ENCODE peak calls at places on chromosomes 13 and 19, in ten cellular contexts. One of them, this sample, is unnamed.

GRCh38 chr19:30686911-30687566 is 314.9 kb downstream of the ZNF536 start:
- DNase-seq in hippocampal formation: no peak
- DNase-seq in substantia nigra: no peak
- DNase-seq in AG09319: no peak
- DNase-seq in fibroblast of mammary gland: no peak
- DNase-seq in esophagus squamous epithelium: no peak
- DNase-seq in nephron progenitor cell: no peak
- DNase-seq in memory B cell: no peak
- DNase-seq in T-helper 1 cell: no peak
- DNase-seq in posterior cingulate gyrus: no peak
- DNase-seq in this sample: no peak

GRCh38 chr19:5903502-5904301 is at the start of gene NDUFA11:
- DNase-seq in hippocampal formation: peak; percentile 92
- DNase-seq in substantia nigra: peak; percentile 100
- DNase-seq in AG09319: no peak
- DNase-seq in fibroblast of mammary gland: no peak
- DNase-seq in esophagus squamous epithelium: peak; percentile 100
- DNase-seq in nephron progenitor cell: peak; percentile 98
- DNase-seq in memory B cell: no peak
- DNase-seq in T-helper 1 cell: peak; percentile 97
- DNase-seq in posterior cingulate gyrus: peak; percentile 99
- DNase-seq in this sample: peak; percentile 98

GRCh38 chr13:107864543-107865460 is 350.5 kb downstream of the LIG4 start:
- DNase-seq in hippocampal formation: peak; percentile 38
- DNase-seq in substantia nigra: no peak
- DNase-seq in AG09319: no peak
- DNase-seq in fibroblast of mammary gland: peak; percentile 58
- DNase-seq in esophagus squamous epithelium: no peak
- DNase-seq in nephron progenitor cell: peak; percentile 72
- DNase-seq in memory B cell: no peak
- DNase-seq in T-helper 1 cell: peak; percentile 6
- DNase-seq in posterior cingulate gyrus: no peak
- DNase-seq in this sample: no peak

GRCh38 chr13:33815011-33815550 is 2.9 kb upstream of the RFC3 start:
- DNase-seq in hippocampal formation: no peak
- DNase-seq in substantia nigra: no peak
- DNase-seq in AG09319: no peak
- DNase-seq in fibroblast of mammary gland: no peak
- DNase-seq in esophagus squamous epithelium: no peak
- DNase-seq in nephron progenitor cell: no peak
- DNase-seq in memory B cell: no peak
- DNase-seq in T-helper 1 cell: no peak
- DNase-seq in posterior cingulate gyrus: no peak
- DNase-seq in this sample: no peak

GRCh38 chr13:44759723-44760360 is 183.7 kb upstream of the TSC22D1 start:
- DNase-seq in hippocampal formation: no peak
- DNase-seq in substantia nigra: no peak
- DNase-seq in AG09319: no peak
- DNase-seq in fibroblast of mammary gland: no peak
- DNase-seq in esophagus squamous epithelium: no peak
- DNase-seq in nephron progenitor cell: no peak
- DNase-seq in memory B cell: no peak
- DNase-seq in T-helper 1 cell: no peak
- DNase-seq in posterior cingulate gyrus: no peak
- DNase-seq in this sample: peak; percentile 46

GRCh38 chr19:15666883-15667282 is 6.0 kb upstream of the CYP4F12 start:
- DNase-seq in hippocampal formation: no peak
- DNase-seq in substantia nigra: no peak
- DNase-seq in AG09319: no peak
- DNase-seq in fibroblast of mammary gland: no peak
- DNase-seq in esophagus squamous epithelium: no peak
- DNase-seq in nephron progenitor cell: no peak
- DNase-seq in memory B cell: no peak
- DNase-seq in T-helper 1 cell: no peak
- DNase-seq in posterior cingulate gyrus: no peak
- DNase-seq in this sample: no peak

GRCh38 chr19:10505583-10506229 is 2.5 kb upstream of the KEAP1 start:
- DNase-seq in hippocampal formation: no peak
- DNase-seq in substantia nigra: peak; percentile 54
- DNase-seq in AG09319: no peak
- DNase-seq in fibroblast of mammary gland: peak; percentile 69
- DNase-seq in esophagus squamous epithelium: no peak
- DNase-seq in nephron progenitor cell: peak; percentile 77
- DNase-seq in memory B cell: peak; percentile 72
- DNase-seq in T-helper 1 cell: peak; percentile 80
- DNase-seq in posterior cingulate gyrus: peak; percentile 78
- DNase-seq in this sample: peak; percentile 8

GRCh38 chr19:41945135-41945766 is 13.9 kb downstream of the RABAC1 start:
- DNase-seq in hippocampal formation: no peak
- DNase-seq in substantia nigra: no peak
- DNase-seq in AG09319: no peak
- DNase-seq in fibroblast of mammary gland: no peak
- DNase-seq in esophagus squamous epithelium: peak; percentile 34
- DNase-seq in nephron progenitor cell: no peak
- DNase-seq in memory B cell: peak; percentile 77
- DNase-seq in T-helper 1 cell: peak; percentile 73
- DNase-seq in posterior cingulate gyrus: no peak
- DNase-seq in this sample: no peak

GRCh38 chr13:29758591-29759114 is 91.8 kb downstream of the UBL3 start:
- DNase-seq in hippocampal formation: no peak
- DNase-seq in substantia nigra: no peak
- DNase-seq in AG09319: no peak
- DNase-seq in fibroblast of mammary gland: no peak
- DNase-seq in esophagus squamous epithelium: no peak
- DNase-seq in nephron progenitor cell: no peak
- DNase-seq in memory B cell: peak; percentile 46
- DNase-seq in T-helper 1 cell: peak; percentile 45
- DNase-seq in posterior cingulate gyrus: no peak
- DNase-seq in this sample: no peak

GRCh38 chr13:97574926-97575325 is 141.0 kb downstream of the RAP2A start:
- DNase-seq in hippocampal formation: no peak
- DNase-seq in substantia nigra: peak; percentile 9
- DNase-seq in AG09319: no peak
- DNase-seq in fibroblast of mammary gland: peak; percentile 51
- DNase-seq in esophagus squamous epithelium: no peak
- DNase-seq in nephron progenitor cell: no peak
- DNase-seq in memory B cell: no peak
- DNase-seq in T-helper 1 cell: no peak
- DNase-seq in posterior cingulate gyrus: no peak
- DNase-seq in this sample: no peak

GRCh38 chr19:21568816-21569496 is 63.6 kb downstream of the ZNF429 start:
- DNase-seq in hippocampal formation: peak; percentile 88
- DNase-seq in substantia nigra: peak; percentile 61
- DNase-seq in AG09319: peak; percentile 81
- DNase-seq in fibroblast of mammary gland: peak; percentile 70
- DNase-seq in esophagus squamous epithelium: no peak
- DNase-seq in nephron progenitor cell: no peak
- DNase-seq in memory B cell: peak; percentile 79
- DNase-seq in T-helper 1 cell: peak; percentile 87
- DNase-seq in posterior cingulate gyrus: peak; percentile 91
- DNase-seq in this sample: no peak

This sample was measured in NCI-H446 treated with DMSO at 0.1 percent for 48 hours.